ENCODE peak calls at places on chromosomes 11 and 22, in seven cellular contexts. F, V, R, H, L, N and K are unnamed samples.

GRCh38 chr11:89504270-89504669 is 13.1 kb upstream of the NOX4 start:
- DNase-seq in V (no peak), R (no peak), L (no peak), N (no peak), H (no peak), F (no peak), K (no peak)

GRCh38 chr11:123798513-123799252 is 7.5 kb downstream of the OR6M1 start:
- DNase-seq in H (no peak), L (no peak), F (no peak), N (no peak), R (no peak), V (no peak), K (no peak)

GRCh38 chr22:28479912-28480311 is 199.7 kb downstream of the TTC28 start:
- DNase-seq in L (no peak), R (no peak), V (no peak), H (no peak), F (peak), N (peak), K (no peak)

GRCh38 chr11:37449146-37449545 is 851.1 kb upstream of the RAG2 start:
- DNase-seq in N (peak), H (peak), V (peak), L (peak), F (peak), R (no peak), K (no peak)

GRCh38 chr11:133966924-133967598 is 10.3 kb upstream of the IGSF9B start:
- DNase-seq in H (no peak), V (no peak), R (no peak), N (peak), F (no peak), L (peak), K (peak)

GRCh38 chr11:35629914-35630313 is 11.7 kb downstream of the FJX1 start:
- DNase-seq in F (peak), R (no peak), L (peak), H (peak), N (peak), V (no peak), K (no peak)

GRCh38 chr11:74681686-74682651 is 49.3 kb downstream of the CHRDL2 start:
- DNase-seq in F (peak), N (no peak), R (no peak), L (no peak), V (no peak), H (no peak), K (peak)

GRCh38 chr11:44593194-44593593 is 27.7 kb downstream of the CD82 start:
- DNase-seq in N (no peak), H (no peak), R (no peak), V (no peak), F (no peak), L (no peak), K (no peak)

GRCh38 chr11:25742800-25743199 is 589.1 kb upstream of the ANO3 start:
- DNase-seq in F (no peak), V (no peak), N (no peak), R (no peak), H (no peak), L (no peak), K (no peak)

GRCh38 chr11:68441466-68442230 is 18.9 kb upstream of the PPP6R3 start:
- DNase-seq in F (peak), H (peak), V (no peak), N (no peak), R (no peak), L (peak), K (no peak)

GRCh38 chr11:21625982-21626381 is 566.9 kb upstream of the ANO5 start:
- DNase-seq in R (no peak), V (no peak), L (peak), H (no peak), N (no peak), F (no peak), K (no peak)

GRCh38 chr11:68312117-68312779 is at the start of gene LRP5:
- DNase-seq in V (no peak), N (no peak), R (no peak), F (peak), H (peak), L (peak), K (no peak)

GRCh38 chr11:119618208-119618909 is 110.6 kb downstream of the NECTIN1 start:
- DNase-seq in N (peak), H (no peak), R (no peak), L (peak), V (peak), F (no peak), K (peak)

GRCh38 chr11:126853732-126854131 is 146.8 kb downstream of the KIRREL3 start:
- DNase-seq in V (no peak), H (no peak), L (no peak), R (no peak), N (no peak), F (peak), K (no peak)

GRCh38 chr22:21735198-21736083 is at the start of gene YPEL1:
- DNase-seq in H (peak), N (peak), L (peak), R (peak), V (peak), F (peak), K (peak)

GRCh38 chr11:26974068-26974790 is 19.7 kb upstream of the FIBIN start:
- DNase-seq in L (no peak), F (peak), V (no peak), H (peak), N (peak), R (no peak), K (no peak)

GRCh38 chr11:45423475-45424081 is 137.4 kb upstream of the SYT13 start:
- DNase-seq in R (no peak), V (no peak), H (no peak), L (no peak), N (no peak), F (no peak), K (no peak)

DNA sequence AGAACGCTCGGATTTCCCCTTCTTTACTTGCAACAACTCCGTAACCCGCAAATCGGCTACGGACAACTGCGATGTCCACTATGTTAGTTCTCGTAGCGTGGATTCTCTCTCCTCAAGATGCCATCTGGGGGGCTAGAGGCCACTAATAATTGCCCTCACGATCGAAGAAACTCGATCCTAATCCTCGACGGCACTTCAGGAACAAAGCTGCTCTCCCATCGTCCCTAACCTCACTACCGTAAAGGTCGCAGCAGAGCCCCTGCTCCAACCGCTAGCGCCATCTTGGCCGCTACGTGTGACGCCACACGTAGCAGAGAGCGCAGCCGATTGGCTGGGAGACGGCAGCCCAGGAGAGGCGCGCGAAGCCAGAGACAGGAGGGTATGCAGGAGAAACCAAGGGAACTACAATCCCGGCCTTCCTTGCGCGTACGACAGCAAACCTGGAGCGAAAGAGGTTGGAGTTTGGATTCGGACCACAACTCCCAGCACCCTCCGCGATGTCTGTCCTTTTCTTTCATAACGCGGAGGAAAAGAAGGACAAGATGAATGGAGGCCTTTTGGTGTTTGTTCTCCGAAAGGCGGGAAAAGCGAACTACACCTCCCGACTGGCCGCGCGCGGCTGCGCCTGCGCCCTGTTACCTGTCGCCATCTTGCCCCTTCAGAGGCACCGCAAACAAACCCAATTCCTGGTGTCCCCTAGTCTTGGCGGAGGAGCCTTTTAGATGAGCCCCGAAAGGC is at the start of gene EMSY:
- DNase-seq in L (peak), R (peak), N (peak), H (peak), V (peak), F (peak), K (peak)
- H2AK5ac ChIP-seq in L (peak), R (peak), N (peak), H (peak), V (peak), F (peak), K (no peak)

DNA sequence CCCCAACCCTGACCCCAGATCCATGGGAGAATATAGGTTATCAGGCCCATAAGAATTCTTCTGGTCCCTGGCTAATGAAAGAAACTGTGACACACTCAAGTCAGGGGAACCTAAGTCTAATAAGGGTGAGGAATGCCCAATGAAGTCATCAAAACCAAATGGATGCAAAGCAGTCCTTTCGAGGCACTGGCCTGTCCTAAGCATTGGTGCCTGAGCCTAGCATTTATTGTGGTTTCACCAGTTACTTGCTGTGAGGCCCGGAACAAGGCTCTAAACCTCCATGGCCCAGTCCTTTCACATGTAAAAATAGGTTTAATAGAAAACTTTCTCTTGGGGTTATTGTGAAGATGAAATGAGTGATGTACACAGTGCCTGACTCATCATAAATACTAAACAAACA is 712.6 kb downstream of the DLG2 start:
- DNase-seq in L (no peak), R (no peak), H (no peak), F (no peak), N (no peak), V (no peak), K (no peak)
- H2AK5ac ChIP-seq in L (no peak), R (no peak), H (no peak), F (no peak), N (no peak), V (no peak), K (no peak)

GRCh38 chr22:41873391-41873790 is 40.5 kb downstream of the SREBF2 start:
- DNase-seq in F (no peak), V (no peak), H (no peak), R (no peak), L (no peak), N (no peak), K (no peak)
- H2AK5ac ChIP-seq in F (no peak), V (no peak), H (no peak), R (no peak), L (no peak), N (no peak), K (no peak)

GRCh38 chr22:17368727-17369552 is at the start of gene CECR2:
- DNase-seq in H (peak), R (peak), L (peak), N (peak), F (no peak), V (peak), K (peak)
- H2AK5ac ChIP-seq in H (no peak), R (no peak), L (no peak), N (no peak), F (no peak), V (peak), K (no peak)

GRCh38 chr22:26035523-26035922 is 133.7 kb upstream of the SEZ6L start:
- DNase-seq in H (no peak), N (no peak), R (no peak), F (no peak), L (no peak), V (no peak), K (no peak)
- H2AK5ac ChIP-seq in H (no peak), N (no peak), R (no peak), F (no peak), L (no peak), V (no peak), K (no peak)